ENCODE peak calls at places on chromosome 9, in seven cellular contexts. B, V, P, L, Z, H and K are unnamed samples.

GRCh38 chr9:100652850-100653249 is 75.0 kb downstream of the CAVIN4 start:
- DNase-seq in B (no peak), V (no peak), P (no peak), L (no peak), Z (no peak), H (no peak), K (no peak)

GRCh38 chr9:114884787-114885452 is 45.5 kb downstream of the TNFSF8 start:
- DNase-seq in B (no peak), V (peak; percentile 92), P (no peak), L (no peak), Z (peak; percentile 81), H (no peak), K (no peak)

GRCh38 chr9:131333771-131334567 is 44.4 kb downstream of the PLPP7 start:
- DNase-seq in B (no peak), V (no peak), P (peak; percentile 33), L (no peak), Z (no peak), H (no peak), K (no peak)

GRCh38 chr9:32928145-32928763 is 73.2 kb downstream of the APTX start:
- DNase-seq in B (peak; percentile 40), V (no peak), P (no peak), L (no peak), Z (peak; percentile 45), H (no peak), K (no peak)

GRCh38 chr9:121902483-121903135 is 190.5 kb downstream of the TTLL11 start:
- DNase-seq in B (no peak), V (no peak), P (no peak), L (no peak), Z (no peak), H (no peak), K (no peak)

GRCh38 chr9:23044549-23044948 is 597.9 kb downstream of the DMRTA1 start:
- DNase-seq in B (no peak), V (no peak), P (no peak), L (no peak), Z (no peak), H (no peak), K (no peak)

GRCh38 chr9:79028101-79028500 is 543.7 kb upstream of the TLE4 start:
- DNase-seq in B (no peak), V (peak; percentile 20), P (no peak), L (no peak), Z (no peak), H (no peak), K (no peak)

GRCh38 chr9:89247431-89248370 is 63.3 kb upstream of the CKS2 start:
- DNase-seq in B (no peak), V (no peak), P (no peak), L (no peak), Z (no peak), H (no peak), K (no peak)

GRCh38 chr9:22111176-22111870 is 102.2 kb upstream of the CDKN2B start:
- DNase-seq in B (no peak), V (no peak), P (no peak), L (no peak), Z (no peak), H (no peak), K (no peak)

GRCh38 chr9:114856210-114856941 is 50.5 kb upstream of the TNFSF15 start:
- DNase-seq in B (no peak), V (no peak), P (no peak), L (no peak), Z (no peak), H (no peak), K (no peak)

GRCh38 chr9:95507456-95508241 is 9.1 kb downstream of the PTCH1 start:
- DNase-seq in B (peak; percentile 69), V (peak; percentile 86), P (peak; percentile 59), L (no peak), Z (no peak), H (no peak), K (peak; percentile 60)

GRCh38 chr9:121651295-121652036 is at the start of gene DAB2IP:
- DNase-seq in B (no peak), V (no peak), P (peak; percentile 77), L (no peak), Z (no peak), H (no peak), K (peak; percentile 69)

GRCh38 chr9:80885894-80886293 is 803.5 kb downstream of the TLE1 start:
- DNase-seq in B (no peak), V (no peak), P (peak; percentile 40), L (no peak), Z (no peak), H (no peak), K (no peak)

GRCh38 chr9:34413229-34413852 is 36.6 kb upstream of the MYORG start:
- DNase-seq in B (no peak), V (peak; percentile 27), P (no peak), L (no peak), Z (no peak), H (no peak), K (no peak)

GRCh38 chr9:131096490-131097258 is at the start of gene AIF1L:
- DNase-seq in B (no peak), V (no peak), P (no peak), L (peak; percentile 2), Z (no peak), H (no peak), K (peak; percentile 37)

GRCh38 chr9:6305954-6306563 is 22.1 kb upstream of the TPD52L3 start:
- DNase-seq in B (no peak), V (peak; percentile 56), P (no peak), L (no peak), Z (no peak), H (no peak), K (no peak)

GRCh38 chr9:114735732-114736131 is 53.7 kb upstream of the TEX48 start:
- DNase-seq in B (no peak), V (no peak), P (no peak), L (no peak), Z (no peak), H (no peak), K (no peak)

GRCh38 chr9:80320916-80321315 is 749.2 kb downstream of the TLE4 start:
- DNase-seq in B (no peak), V (no peak), P (no peak), L (no peak), Z (no peak), H (no peak), K (no peak)

GRCh38 chr9:133839822-133840329 is 101.7 kb upstream of the SARDH start:
- DNase-seq in B (no peak), V (no peak), P (peak; percentile 61), L (no peak), Z (no peak), H (no peak), K (peak; percentile 52)

GRCh38 chr9:132548971-132549649 is 33.3 kb upstream of the BARHL1 start:
- DNase-seq in B (no peak), V (no peak), P (no peak), L (no peak), Z (no peak), H (no peak), K (no peak)

GRCh38 chr9:110303136-110303535 is 34.5 kb downstream of the TXNDC8 start:
- DNase-seq in B (no peak), V (no peak), P (no peak), L (no peak), Z (no peak), H (no peak), K (no peak)

GRCh38 chr9:128818099-128818838 is at the start of gene ENDOG:
- DNase-seq in B (peak; percentile 78), V (peak; percentile 98), P (peak; percentile 99), L (peak; percentile 96), Z (peak; percentile 97), H (peak; percentile 95), K (peak; percentile 96)

GRCh38 chr9:134724231-134724911 is 82.8 kb downstream of the COL5A1 start:
- DNase-seq in B (no peak), V (no peak), P (peak; percentile 76), L (no peak), Z (no peak), H (no peak), K (no peak)

GRCh38 chr9:68715181-68715456 is 10.1 kb downstream of the PIP5K1B start:
- DNase-seq in B (no peak), V (no peak), P (no peak), L (no peak), Z (no peak), H (no peak), K (no peak)

GRCh38 chr9:27340876-27341540 is 44.1 kb upstream of the EQTN start:
- DNase-seq in B (no peak), V (no peak), P (no peak), L (no peak), Z (no peak), H (no peak), K (no peak)

GRCh38 chr9:75891277-75892167 is 1.0 kb downstream of the PCSK5 start:
- DNase-seq in B (no peak), V (peak; percentile 37), P (peak; percentile 55), L (peak; percentile 27), Z (no peak), H (no peak), K (peak; percentile 22)

GRCh38 chr9:120386390-120387131 is 193.4 kb downstream of the CDK5RAP2 start:
- DNase-seq in B (no peak), V (no peak), P (no peak), L (no peak), Z (no peak), H (no peak), K (no peak)

GRCh38 chr9:123724211-123724831 is 205.6 kb downstream of the DENND1A start:
- DNase-seq in B (no peak), V (peak; percentile 43), P (no peak), L (no peak), Z (no peak), H (no peak), K (no peak)

GRCh38 chr9:94861589-94862241 is 135.2 kb downstream of the AOPEP start:
- DNase-seq in B (no peak), V (peak; percentile 51), P (no peak), L (no peak), Z (no peak), H (no peak), K (no peak)

GRCh38 chr9:121427899-121428298 is 57.8 kb upstream of the STOM start:
- DNase-seq in B (no peak), V (no peak), P (no peak), L (no peak), Z (no peak), H (no peak), K (no peak)

GRCh38 chr9:91024841-91025240 is 223.2 kb downstream of the SYK start:
- DNase-seq in B (no peak), V (no peak), P (no peak), L (no peak), Z (no peak), H (no peak), K (no peak)

GRCh38 chr9:117414906-117415583 is at the start of gene ASTN2:
- DNase-seq in B (no peak), V (no peak), P (no peak), L (no peak), Z (no peak), H (peak; percentile 43), K (peak; percentile 25)

GRCh38 chr9:137240321-137240840 is 706 bp upstream of the TUBB4B start:
- DNase-seq in B (no peak), V (peak; percentile 80), P (peak; percentile 90), L (peak; percentile 58), Z (no peak), H (peak; percentile 53), K (peak; percentile 79)

GRCh38 chr9:136545065-136545965 is 533 bp downstream of the NOTCH1 start:
- DNase-seq in B (no peak), V (no peak), P (peak; percentile 62), L (no peak), Z (peak; percentile 65), H (no peak), K (peak; percentile 80)